ENCODE peak calls at places on chromosome 1, in ten cellular contexts. U, P, Q, R, E, I, D, G, Y and J are unnamed samples.

GRCh38 chr1:204872262-204872881 is 1.7 kb downstream of the NFASC start:
- DNase-seq in P (no peak), D (no peak), Q (peak), E (no peak), R (no peak), U (no peak), I (no peak), Y (no peak), G (no peak), J (no peak)

GRCh38 chr1:45373573-45373972 is 33.3 kb upstream of the MUTYH start:
- DNase-seq in R (no peak), E (no peak), D (no peak), Y (no peak), Q (no peak), U (no peak), P (no peak), G (no peak), I (no peak), J (no peak)

GRCh38 chr1:16967095-16967567 is 13.3 kb downstream of the MFAP2 start:
- DNase-seq in Q (peak), R (peak), E (no peak), G (no peak), I (no peak), P (no peak), U (peak), Y (no peak), D (no peak), J (peak)

GRCh38 chr1:173048629-173049326 is 2.0 kb downstream of the TNFSF18 start:
- DNase-seq in E (no peak), Q (no peak), D (no peak), U (peak), I (no peak), R (no peak), G (no peak), Y (no peak), P (no peak), J (peak)

GRCh38 chr1:64019818-64020217 is 183.6 kb upstream of the UBE2U start:
- DNase-seq in E (no peak), D (no peak), R (peak), G (no peak), I (peak), Y (no peak), P (no peak), U (no peak), Q (no peak), J (no peak)

GRCh38 chr1:89615676-89616598 is 17.0 kb upstream of the LRRC8C start:
- DNase-seq in I (peak), R (no peak), P (no peak), U (peak), G (no peak), Q (no peak), Y (no peak), D (no peak), E (no peak), J (no peak)

GRCh38 chr1:21258331-21259134 is 31.7 kb downstream of the ECE1 start:
- DNase-seq in D (no peak), R (no peak), G (no peak), I (no peak), E (no peak), P (no peak), Q (no peak), U (no peak), Y (no peak), J (no peak)

GRCh38 chr1:9291914-9292360 is 757 bp upstream of the SPSB1 start:
- DNase-seq in U (peak), G (peak), Q (no peak), P (no peak), D (no peak), Y (no peak), I (no peak), E (no peak), R (peak), J (peak)